ENCODE peak calls at places on chromosomes 12 and 14, in ten cellular contexts. E, D, L, Q, B, G, Z, O, I and V are unnamed samples.

GRCh38 chr14:104119700-104120251 is 18.6 kb upstream of the KIF26A start:
- DNase-seq in E (no peak), D (no peak), L (no peak), Q (no peak), B (no peak), G (no peak), Z (no peak), O (no peak), I (no peak), V (no peak)

GRCh38 chr12:75979181-75979580 is 52.4 kb downstream of the PHLDA1 start:
- DNase-seq in E (no peak), D (no peak), L (no peak), Q (peak; percentile 68), B (no peak), G (no peak), Z (no peak), O (no peak), I (peak; percentile 59), V (no peak)

GRCh38 chr12:125340791-125341190 is 275.6 kb downstream of the AACS start:
- DNase-seq in E (no peak), D (no peak), L (no peak), Q (peak; percentile 35), B (no peak), G (peak; percentile 4), Z (peak; percentile 22), O (no peak), I (peak; percentile 55), V (no peak)

GRCh38 chr14:65290830-65291229 is 121.7 kb upstream of the FUT8 start:
- DNase-seq in E (no peak), D (no peak), L (no peak), Q (peak; percentile 80), B (no peak), G (peak; percentile 62), Z (peak; percentile 59), O (no peak), I (peak; percentile 73), V (no peak)

GRCh38 chr12:79057540-79057939 is 193.0 kb downstream of the SYT1 start:
- DNase-seq in E (no peak), D (no peak), L (no peak), Q (no peak), B (no peak), G (no peak), Z (no peak), O (no peak), I (no peak), V (no peak)

GRCh38 chr12:18054925-18055324 is 35.1 kb downstream of the RERGL start:
- DNase-seq in E (no peak), D (no peak), L (no peak), Q (no peak), B (no peak), G (no peak), Z (no peak), O (no peak), I (no peak), V (no peak)

GRCh38 chr12:125155366-125155765 is 90.1 kb downstream of the AACS start:
- DNase-seq in E (no peak), D (no peak), L (no peak), Q (no peak), B (no peak), G (no peak), Z (no peak), O (no peak), I (no peak), V (no peak)

GRCh38 chr12:112482734-112483133 is 64.0 kb downstream of the PTPN11 start:
- DNase-seq in E (no peak), D (no peak), L (no peak), Q (no peak), B (no peak), G (no peak), Z (no peak), O (no peak), I (no peak), V (no peak)

GRCh38 chr12:113149361-113150150 is at the start of gene CFAP73:
- DNase-seq in E (peak; percentile 97), D (no peak), L (no peak), Q (peak; percentile 88), B (peak; percentile 98), G (peak; percentile 72), Z (peak; percentile 55), O (peak; percentile 70), I (peak; percentile 70), V (peak; percentile 79)

GRCh38 chr12:127726928-127727327 is 540.0 kb upstream of the TMEM132C start:
- DNase-seq in E (no peak), D (no peak), L (no peak), Q (no peak), B (no peak), G (no peak), Z (no peak), O (no peak), I (no peak), V (no peak)

GRCh38 chr14:24712909-24713308 is 78.9 kb upstream of the GZMB start:
- DNase-seq in E (no peak), D (no peak), L (no peak), Q (no peak), B (no peak), G (no peak), Z (no peak), O (no peak), I (no peak), V (no peak)

GRCh38 chr12:65603428-65604351 is 220.6 kb upstream of the HMGA2 start:
- DNase-seq in E (no peak), D (no peak), L (no peak), Q (peak; percentile 93), B (peak; percentile 50), G (peak; percentile 81), Z (peak; percentile 82), O (no peak), I (peak; percentile 79), V (no peak)

GRCh38 chr12:123336530-123336929 is 28.1 kb downstream of the SBNO1 start:
- DNase-seq in E (no peak), D (no peak), L (no peak), Q (no peak), B (no peak), G (no peak), Z (no peak), O (no peak), I (no peak), V (no peak)
- TF ChIP-seq CTCF in E (no peak), D (no peak), L (no peak), Q (no peak), B (no peak), G (no peak), Z (no peak), O (no peak), I (no peak), V (no peak)

GRCh38 chr12:13405961-13406703 is 209.6 kb downstream of the EMP1 start:
- DNase-seq in E (no peak), D (no peak), L (peak; percentile 69), Q (no peak), B (no peak), G (no peak), Z (no peak), O (no peak), I (no peak), V (no peak)
- TF ChIP-seq CTCF in E (no peak), D (no peak), L (no peak), Q (no peak), B (no peak), G (no peak), Z (peak; percentile 13), O (no peak), I (no peak), V (no peak)

GRCh38 chr14:73025544-73025943 is 1.4 kb downstream of the ZFYVE1 start:
- DNase-seq in E (no peak), D (no peak), L (no peak), Q (no peak), B (peak; percentile 24), G (peak; percentile 40), Z (no peak), O (no peak), I (peak; percentile 27), V (no peak)
- TF ChIP-seq CTCF in E (no peak), D (no peak), L (no peak), Q (no peak), B (no peak), G (no peak), Z (no peak), O (no peak), I (no peak), V (no peak)

GRCh38 chr14:63993992-63994391 is 141.2 kb downstream of the SYNE2 start:
- DNase-seq in E (no peak), D (no peak), L (no peak), Q (no peak), B (peak; percentile 32), G (peak; percentile 26), Z (no peak), O (no peak), I (peak; percentile 18), V (no peak)
- TF ChIP-seq CTCF in E (no peak), D (no peak), L (no peak), Q (peak; percentile 74), B (peak; percentile 20), G (peak; percentile 26), Z (peak; percentile 27), O (peak; percentile 29), I (peak; percentile 33), V (no peak)

DNA sequence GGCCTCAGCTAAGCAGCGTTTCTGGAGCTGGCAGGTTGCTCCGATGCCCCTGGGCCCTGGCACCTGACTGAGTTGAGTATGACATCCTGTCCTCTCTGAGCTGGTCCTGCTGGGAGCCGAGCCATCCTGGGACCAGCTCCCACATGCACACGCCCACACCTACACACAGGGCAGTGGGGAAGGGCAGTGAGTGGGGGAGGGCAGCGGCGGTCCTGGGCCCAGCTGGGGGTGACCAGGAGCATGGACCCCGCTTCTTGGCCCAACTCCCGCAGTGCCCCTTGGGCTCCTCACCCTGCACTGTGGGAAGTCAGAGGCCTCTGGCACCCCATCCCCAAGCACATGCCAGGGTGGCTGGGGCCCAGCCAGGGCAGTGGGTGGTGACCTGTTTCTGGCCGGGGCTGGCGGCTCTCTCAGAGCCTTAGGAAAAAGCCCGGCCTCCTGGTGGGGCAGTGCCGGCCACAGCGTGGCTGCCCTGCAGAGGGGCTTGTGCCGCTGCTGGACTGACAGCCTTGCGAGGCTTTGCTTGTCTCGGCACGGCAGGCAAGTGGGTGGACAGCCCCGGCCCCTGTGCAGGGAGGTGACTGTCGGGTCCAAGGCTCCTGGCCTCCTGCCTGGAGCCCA is 5.9 kb upstream of the CRIP2 start:
- DNase-seq in E (no peak), D (no peak), L (no peak), Q (no peak), B (no peak), G (no peak), Z (no peak), O (no peak), I (no peak), V (no peak)
- TF ChIP-seq CTCF in E (no peak), D (peak; percentile 31), L (no peak), Q (no peak), B (no peak), G (no peak), Z (no peak), O (no peak), I (no peak), V (no peak)